ENCODE peak calls at places on chromosomes 2 and 18, in seven cellular contexts. D is left ventricle myocardium inferior, G is dorsolateral prefrontal cortex, H is cardiac muscle cell, C is cardiac fibroblast, F is OCI-LY7, B is HFFc6. V is an unnamed sample.

GRCh38 chr18:38545071-38545470 is 979.5 kb upstream of the CELF4 start:
- DNase-seq in G (no peak), D (no peak), B (no peak), C (peak; percentile 1), H (peak; percentile 1), F (no peak), V (no peak)

GRCh38 chr2:21194147-21194546 is 70.4 kb downstream of the TDRD15 start:
- DNase-seq in G (no peak), C (no peak), F (no peak), D (no peak), B (no peak), H (no peak), V (no peak)

GRCh38 chr18:77137851-77138250 is 5.3 kb upstream of the MBP start:
- DNase-seq in D (no peak), C (no peak), B (no peak), G (no peak), H (no peak), F (no peak), V (no peak)

GRCh38 chr2:72605836-72606442 is 219.9 kb downstream of the EXOC6B start:
- DNase-seq in D (no peak), B (peak; percentile 15), G (no peak), F (peak; percentile 13), C (peak; percentile 43), H (peak; percentile 40), V (no peak)

GRCh38 chr18:51123936-51124486 is 73.5 kb downstream of the MEX3C start:
- DNase-seq in D (no peak), C (no peak), H (no peak), B (no peak), F (no peak), G (no peak), V (no peak)

GRCh38 chr2:21356076-21356856 is 232.5 kb downstream of the TDRD15 start:
- DNase-seq in C (no peak), H (no peak), F (no peak), D (no peak), B (no peak), G (no peak), V (no peak)

GRCh38 chr18:9008203-9008708 is 94.2 kb upstream of the NDUFV2 start:
- DNase-seq in G (no peak), H (no peak), C (no peak), D (no peak), F (peak; percentile 27), B (no peak), V (no peak)

GRCh38 chr2:241088791-241089732 is 13.0 kb downstream of the MTERF4 start:
- DNase-seq in H (no peak), D (no peak), G (no peak), C (no peak), F (no peak), B (no peak), V (no peak)

GRCh38 chr18:41761329-41762028 is 193.6 kb upstream of the PIK3C3 start:
- DNase-seq in H (peak; percentile 87), F (no peak), B (peak; percentile 95), C (peak; percentile 77), D (no peak), G (no peak), V (no peak)

GRCh38 chr2:56210291-56210690 is 26.5 kb downstream of the CCDC85A start:
- DNase-seq in G (no peak), C (no peak), F (no peak), D (no peak), B (no peak), H (no peak), V (no peak)
- TF ChIP-seq CTCF in G (no peak), C (no peak), F (no peak), D (no peak), B (no peak), H (no peak), V (no peak)

GRCh38 chr2:19544020-19544383 is 185.6 kb upstream of the OSR1 start:
- DNase-seq in D (no peak), G (no peak), F (no peak), B (no peak), C (no peak), H (no peak), V (no peak)

GRCh38 chr2:19543271-19544019 is 185.0 kb upstream of the OSR1 start:
- DNase-seq in F (no peak), C (peak; percentile 37), G (no peak), H (peak; percentile 40), D (no peak), B (no peak), V (no peak)

GRCh38 chr2:19542796-19543195 is 184.4 kb upstream of the OSR1 start:
- DNase-seq in C (no peak), B (no peak), H (no peak), D (no peak), G (no peak), F (no peak), V (no peak)

GRCh38 chr2:19540739-19541503 is 182.5 kb upstream of the OSR1 start:
- DNase-seq in H (peak; percentile 85), G (no peak), B (peak; percentile 92), C (peak; percentile 78), F (no peak), D (no peak), V (no peak)

GRCh38 chr2:19541884-19542283 is 183.5 kb upstream of the OSR1 start:
- DNase-seq in G (no peak), F (no peak), C (no peak), D (no peak), H (no peak), B (no peak), V (no peak)
- TF ChIP-seq CTCF in G (no peak), F (no peak), C (no peak), D (no peak), H (no peak), B (peak; percentile 29), V (no peak)

DNA sequence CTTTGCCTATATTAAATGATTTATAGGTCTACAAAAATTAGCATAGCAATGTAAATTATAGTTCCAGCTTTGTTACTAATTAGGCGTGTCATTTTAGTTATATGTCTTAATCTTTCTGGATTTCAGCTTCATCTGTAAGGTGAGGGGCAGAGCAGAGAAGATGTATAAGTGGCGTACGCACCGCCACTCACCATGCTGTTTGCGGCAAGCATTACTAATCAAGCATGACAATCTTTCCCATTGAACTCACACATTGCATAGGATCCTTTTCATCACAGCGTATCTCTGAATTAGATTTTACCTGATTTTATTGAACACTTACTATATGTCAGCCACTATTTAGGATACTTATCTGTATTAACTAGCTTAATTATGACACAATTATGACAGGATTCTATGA is 183.6 kb upstream of the DLGAP1 start:
- DNase-seq in C (no peak), G (no peak), F (no peak), D (no peak), B (no peak), H (no peak), V (no peak)
- TF ChIP-seq CTCF in C (no peak), G (no peak), F (no peak), D (no peak), B (no peak), H (no peak), V (no peak)

GRCh38 chr2:119011162-119011909 is 69.3 kb downstream of the MARCO start:
- DNase-seq in H (peak; percentile 62), D (peak; percentile 51), C (peak; percentile 53), F (no peak), G (no peak), B (no peak), V (no peak)
- TF ChIP-seq CTCF in H (peak; percentile 61), D (peak; percentile 77), C (peak; percentile 48), F (peak; percentile 27), G (peak; percentile 60), B (peak; percentile 76), V (peak; percentile 81)

DNA sequence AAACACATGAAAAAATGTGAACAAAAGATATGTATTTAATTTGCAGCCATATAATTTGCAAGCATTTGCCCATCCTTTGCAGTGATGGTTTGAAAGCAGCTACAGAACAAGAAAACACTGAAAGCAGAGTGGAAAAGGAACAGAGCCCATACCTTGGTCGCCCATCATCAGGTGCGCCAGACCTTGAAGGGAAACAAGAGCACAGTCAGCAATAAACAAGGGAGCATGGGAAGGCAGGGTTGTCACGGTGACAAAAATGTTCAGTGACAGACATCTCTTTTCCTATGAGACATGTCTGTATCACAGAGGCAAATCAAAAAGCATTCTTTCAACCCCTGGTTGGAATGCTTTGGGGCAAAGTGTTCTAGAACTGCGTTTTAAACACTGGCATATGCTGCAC is 109.4 kb downstream of the NRXN1 start:
- DNase-seq in D (no peak), C (no peak), F (no peak), B (no peak), H (no peak), G (no peak), V (no peak)
- TF ChIP-seq CTCF in D (no peak), C (no peak), F (no peak), B (no peak), H (no peak), G (no peak), V (no peak)

GRCh38 chr18:45619062-45619825 is 4.0 kb downstream of the SLC14A2 start:
- DNase-seq in D (peak; percentile 60), H (peak; percentile 30), C (peak; percentile 42), B (no peak), G (no peak), F (no peak), V (no peak)
- TF ChIP-seq CTCF in D (no peak), H (no peak), C (no peak), B (no peak), G (no peak), F (no peak), V (no peak)

DNA sequence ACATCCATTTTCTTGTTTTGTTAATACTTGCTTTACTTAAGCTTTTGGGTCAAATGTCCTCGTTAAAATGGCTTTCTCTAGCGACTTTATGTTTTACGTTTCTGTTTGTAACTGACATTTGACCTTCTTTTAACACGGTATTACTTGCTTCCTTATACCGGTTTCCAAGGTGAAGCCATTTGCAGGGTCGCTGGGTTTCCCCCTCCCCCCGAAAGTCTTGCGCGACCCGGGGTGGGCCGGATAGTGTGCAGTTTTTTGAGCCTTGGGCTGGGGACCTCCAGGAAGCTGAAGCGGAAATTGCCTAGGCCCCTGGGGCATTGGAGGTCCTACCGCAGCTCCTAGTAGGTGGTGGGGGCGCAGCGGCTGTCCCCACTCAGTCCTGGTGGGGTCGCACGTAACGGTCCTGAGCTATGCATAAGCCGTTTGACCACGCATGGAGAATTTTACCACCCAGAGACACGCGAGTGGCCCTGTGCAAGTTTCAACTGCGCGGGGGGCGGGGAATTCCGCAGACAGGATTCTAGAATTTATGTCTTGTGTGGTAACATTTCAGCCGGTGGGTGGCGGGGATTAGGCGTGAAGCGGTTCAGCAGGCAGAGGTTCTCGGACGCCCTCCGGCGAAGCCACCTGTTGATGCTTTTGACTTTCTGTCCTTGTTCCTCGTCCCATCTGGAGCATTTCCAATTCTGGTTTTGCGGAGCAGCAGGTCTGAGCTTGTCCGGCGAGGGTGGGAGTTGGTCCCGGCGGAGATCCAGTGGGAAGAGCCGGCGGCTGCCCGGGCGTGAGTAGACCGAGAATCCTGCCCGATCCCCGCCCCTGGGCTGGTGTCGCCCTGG is 2.4 kb downstream of the CFLAR start:
- DNase-seq in B (peak; percentile 71), D (peak; percentile 92), F (peak; percentile 91), H (peak; percentile 87), C (peak; percentile 89), G (peak; percentile 80), V (no peak)
- TF ChIP-seq CTCF in B (peak; percentile 72), D (peak; percentile 56), F (peak; percentile 85), H (peak; percentile 60), C (peak; percentile 48), G (peak; percentile 57), V (peak; percentile 75)

V was measured in chondrocyte.